ENCODE peak calls at places on chromosomes 3 and 15, in ten cellular contexts. D, O, C, H, G, K, M, B, Y and F are unnamed samples.

GRCh38 chr15:48710952-48711495 is 65.5 kb upstream of the FBN1 start:
- DNase-seq in D (no peak), O (no peak), C (no peak), H (no peak), G (no peak), K (no peak), M (no peak), B (no peak), Y (no peak), F (no peak)

GRCh38 chr15:72340366-72340765 is 20.4 kb upstream of the CELF6 start:
- DNase-seq in D (no peak), O (no peak), C (no peak), H (no peak), G (no peak), K (no peak), M (no peak), B (no peak), Y (no peak), F (no peak)

GRCh38 chr3:31179768-31180167 is 285.3 kb upstream of the GADL1 start:
- DNase-seq in D (no peak), O (no peak), C (no peak), H (no peak), G (no peak), K (no peak), M (no peak), B (no peak), Y (no peak), F (no peak)

GRCh38 chr3:161316006-161316689 is 55.2 kb downstream of the SPTSSB start:
- DNase-seq in D (no peak), O (no peak), C (no peak), H (no peak), G (no peak), K (no peak), M (no peak), B (no peak), Y (no peak), F (no peak)

GRCh38 chr15:60520825-60521368 is 42.0 kb upstream of the ICE2 start:
- DNase-seq in D (peak), O (peak), C (peak), H (peak), G (peak), K (peak), M (peak), B (peak), Y (peak), F (peak)

GRCh38 chr15:29934251-29934650 is 112.0 kb upstream of the TJP1 start:
- DNase-seq in D (peak), O (no peak), C (no peak), H (no peak), G (no peak), K (no peak), M (no peak), B (no peak), Y (no peak), F (no peak)

GRCh38 chr3:133494469-133494868 is 79.0 kb upstream of the CDV3 start:
- DNase-seq in D (peak), O (peak), C (peak), H (no peak), G (no peak), K (no peak), M (peak), B (no peak), Y (no peak), F (no peak)

GRCh38 chr15:47685141-47685870 is 32.0 kb upstream of the SEMA6D start:
- DNase-seq in D (no peak), O (no peak), C (no peak), H (no peak), G (no peak), K (no peak), M (no peak), B (no peak), Y (no peak), F (no peak)

GRCh38 chr15:66481107-66481856 is 16.3 kb downstream of the SNAPC5 start:
- DNase-seq in D (no peak), O (no peak), C (no peak), H (no peak), G (no peak), K (no peak), M (no peak), B (no peak), Y (no peak), F (no peak)

GRCh38 chr15:85379403-85380131 is 836 bp upstream of the AKAP13 start:
- DNase-seq in D (peak), O (peak), C (peak), H (no peak), G (peak), K (peak), M (peak), B (peak), Y (no peak), F (no peak)

GRCh38 chr15:65339926-65340325 is 35.4 kb downstream of the RNU5B-1 start:
- DNase-seq in D (no peak), O (no peak), C (no peak), H (no peak), G (no peak), K (no peak), M (peak), B (no peak), Y (no peak), F (no peak)

GRCh38 chr3:121834079-121834730 is 655 bp downstream of the IQCB1 start:
- DNase-seq in D (peak), O (peak), C (peak), H (no peak), G (peak), K (no peak), M (no peak), B (no peak), Y (peak), F (no peak)

GRCh38 chr3:76436895-76437294 is 603.0 kb upstream of the ROBO2 start:
- DNase-seq in D (no peak), O (no peak), C (no peak), H (no peak), G (no peak), K (no peak), M (no peak), B (no peak), Y (no peak), F (no peak)

GRCh38 chr15:36415643-36416042 is 163.8 kb upstream of the CDIN1 start:
- DNase-seq in D (no peak), O (no peak), C (no peak), H (no peak), G (no peak), K (no peak), M (no peak), B (no peak), Y (no peak), F (no peak)

GRCh38 chr3:140177943-140178342 is 243.0 kb downstream of the CLSTN2 start:
- DNase-seq in D (no peak), O (no peak), C (no peak), H (no peak), G (no peak), K (no peak), M (no peak), B (no peak), Y (no peak), F (no peak)

GRCh38 chr3:16692486-16693378 is 87.5 kb upstream of the DAZL start:
- DNase-seq in D (no peak), O (no peak), C (no peak), H (no peak), G (no peak), K (no peak), M (no peak), B (no peak), Y (no peak), F (no peak)

GRCh38 chr3:39707314-39707909 is 102.0 kb upstream of the MYRIP start:
- DNase-seq in D (peak), O (no peak), C (peak), H (no peak), G (no peak), K (no peak), M (peak), B (no peak), Y (peak), F (no peak)

GRCh38 chr3:126104028-126104635 is 20.2 kb upstream of the SLC41A3 start:
- DNase-seq in D (no peak), O (no peak), C (no peak), H (no peak), G (no peak), K (no peak), M (no peak), B (no peak), Y (no peak), F (no peak)